ENCODE peak calls at places on chromosomes 11 and 22, in ten cellular contexts. W is AG09309, I is epithelial cell of esophagus, D is NCI-H446, E is fibroblast of pulmonary artery, Q is RWPE1, A is cardiac muscle cell, U is HEK293T, J is SK-N-MC, P is AG04450. T is an unnamed sample.

GRCh38 chr11:129611661-129612566 is 203.7 kb upstream of the TMEM45B start:
- DNase-seq in D (no peak), E (no peak), P (no peak), U (no peak), A (no peak), I (no peak), Q (no peak), J (no peak), W (no peak), T (no peak)

GRCh38 chr11:30631148-30631547 is 45.0 kb upstream of the MPPED2 start:
- DNase-seq in P (no peak), I (no peak), U (no peak), Q (no peak), J (no peak), E (no peak), D (no peak), W (no peak), A (no peak), T (no peak)

GRCh38 chr11:1049431-1049891 is 12.9 kb upstream of the MUC6 start:
- DNase-seq in P (no peak), A (no peak), J (no peak), E (no peak), Q (no peak), W (no peak), D (no peak), U (no peak), I (peak), T (no peak)

GRCh38 chr11:132037467-132037862 is 667.0 kb downstream of the NTM start:
- DNase-seq in W (no peak), I (peak), P (no peak), J (no peak), Q (peak), U (no peak), E (no peak), D (no peak), A (no peak), T (no peak)

GRCh38 chr11:128714881-128715280 is 21.0 kb downstream of the FLI1 start:
- DNase-seq in W (peak), J (no peak), I (peak), P (peak), D (no peak), A (peak), E (peak), U (no peak), Q (peak), T (no peak)

GRCh38 chr22:48555606-48556005 is 1272.1 kb downstream of the BRD1 start:
- DNase-seq in W (no peak), P (no peak), J (no peak), U (no peak), A (no peak), I (no peak), D (no peak), Q (no peak), E (no peak), T (no peak)

GRCh38 chr22:28346308-28346707 is 333.3 kb downstream of the TTC28 start:
- DNase-seq in D (peak), I (no peak), W (no peak), Q (no peak), U (no peak), A (no peak), J (no peak), E (no peak), P (no peak), T (no peak)

GRCh38 chr11:82718307-82718706 is 15.4 kb downstream of the FAM181B start:
- DNase-seq in U (peak), W (no peak), D (peak), I (peak), E (peak), A (peak), P (peak), Q (peak), J (peak), T (peak)

GRCh38 chr22:44191036-44191454 is 10.3 kb downstream of the PARVG start:
- DNase-seq in U (no peak), A (no peak), D (no peak), I (peak), Q (no peak), W (no peak), E (no peak), P (no peak), J (no peak), T (peak)

GRCh38 chr11:68843703-68844312 is 2.1 kb upstream of the CPT1A start:
- DNase-seq in U (no peak), J (no peak), D (no peak), E (no peak), A (peak), W (no peak), I (peak), P (no peak), Q (peak), T (peak)

GRCh38 chr11:115965754-115966504 is 461.7 kb upstream of the CADM1 start:
- DNase-seq in I (no peak), J (no peak), Q (no peak), D (peak), W (no peak), A (no peak), E (no peak), P (no peak), U (no peak), T (no peak)

GRCh38 chr22:21760640-21761039 is 25.0 kb upstream of the YPEL1 start:
- DNase-seq in I (peak), Q (no peak), W (peak), J (no peak), U (no peak), P (peak), E (peak), D (no peak), A (peak), T (no peak)

GRCh38 chr11:289145-289705 is 299 bp downstream of the PGGHG start:
- DNase-seq in W (no peak), E (no peak), J (no peak), D (no peak), U (no peak), I (no peak), P (no peak), Q (no peak), A (no peak), T (peak)

GRCh38 chr11:108218455-108218854 is 4.0 kb downstream of the NPAT start:
- DNase-seq in U (no peak), E (no peak), J (no peak), P (no peak), A (no peak), Q (no peak), I (peak), D (no peak), W (no peak), T (no peak)

GRCh38 chr11:33936745-33937612 is 45.1 kb upstream of the LMO2 start:
- DNase-seq in W (peak), P (no peak), D (no peak), J (no peak), I (peak), U (no peak), Q (no peak), E (peak), A (peak), T (no peak)

GRCh38 chr22:45144928-45145327 is 18.8 kb upstream of the NUP50 start:
- DNase-seq in W (no peak), I (no peak), J (no peak), A (no peak), E (no peak), U (no peak), P (no peak), Q (no peak), D (no peak), T (no peak)

GRCh38 chr11:59207988-59208432 is 4.7 kb downstream of the MPEG1 start:
- DNase-seq in I (peak), P (peak), D (peak), A (peak), E (peak), W (peak), J (no peak), Q (peak), U (peak), T (no peak)

GRCh38 chr11:82776377-82776776 is 42.7 kb upstream of the FAM181B start:
- DNase-seq in Q (no peak), I (peak), E (no peak), J (no peak), A (no peak), W (no peak), U (no peak), P (no peak), D (peak), T (no peak)

GRCh38 chr11:71240865-71241691 is 11.3 kb downstream of the SHANK2 start:
- DNase-seq in A (peak), W (peak), D (no peak), U (peak), P (peak), I (peak), E (peak), J (peak), Q (peak), T (no peak)

GRCh38 chr22:46224044-46224746 is 25.9 kb downstream of the CDPF1 start:
- DNase-seq in E (no peak), I (no peak), P (no peak), W (no peak), D (no peak), U (no peak), A (no peak), J (no peak), Q (no peak), T (no peak)

GRCh38 chr22:20996598-20997535 is 5.1 kb downstream of the THAP7 start:
- DNase-seq in I (no peak), E (no peak), U (no peak), J (no peak), Q (no peak), P (no peak), D (no peak), A (no peak), W (no peak), T (no peak)

GRCh38 chr11:1517117-1518005 is 30.8 kb upstream of the MOB2 start:
- DNase-seq in P (no peak), A (no peak), W (no peak), E (no peak), U (no peak), I (no peak), J (no peak), Q (no peak), D (no peak), T (no peak)

GRCh38 chr11:17613983-17614382 is 66.9 kb downstream of the OTOG start:
- DNase-seq in D (no peak), J (no peak), A (no peak), Q (no peak), U (no peak), I (no peak), P (no peak), E (no peak), W (no peak), T (no peak)

GRCh38 chr11:130902380-130902779 is 13.9 kb downstream of the SNX19 start:
- DNase-seq in E (no peak), A (no peak), U (no peak), W (no peak), D (no peak), P (no peak), Q (no peak), J (no peak), I (no peak), T (no peak)

GRCh38 chr11:95152878-95153856 is 63.5 kb downstream of the ENDOD1 start:
- DNase-seq in A (no peak), E (no peak), W (no peak), P (no peak), U (no peak), J (no peak), D (no peak), I (no peak), Q (no peak), T (no peak)

GRCh38 chr11:898540-899190 is 11.9 kb downstream of the CHID1 start:
- DNase-seq in E (peak), J (no peak), P (no peak), I (no peak), D (no peak), Q (no peak), A (peak), U (no peak), W (no peak), T (no peak)

GRCh38 chr22:37190262-37190780 is 2.3 kb upstream of the C1QTNF6 start:
- DNase-seq in W (no peak), E (no peak), J (no peak), I (no peak), D (no peak), U (no peak), P (no peak), A (no peak), Q (no peak), T (no peak)

GRCh38 chr11:67253872-67254624 is 12.2 kb upstream of the GRK2 start:
- DNase-seq in A (no peak), U (no peak), Q (no peak), W (no peak), P (no peak), J (no peak), I (peak), E (no peak), D (no peak), T (no peak)

GRCh38 chr22:36331912-36332622 is 55.7 kb downstream of the MYH9 start:
- DNase-seq in W (no peak), D (peak), Q (no peak), U (no peak), P (no peak), A (peak), I (no peak), J (no peak), E (no peak), T (no peak)

GRCh38 chr11:90639687-90640086 is 416.8 kb upstream of the CHORDC1 start:
- DNase-seq in U (no peak), D (peak), J (peak), I (peak), P (no peak), W (no peak), A (no peak), E (peak), Q (peak), T (no peak)